ENCODE peak calls at places on chromosomes 4 and X, in ten cellular contexts. C is NCI-H345; D is Calu3; P is hepatocyte; V is left cardiac atrium; H is RWPE2; Z is activated T-helper 1 cell treated with anti-CD3 and anti-CD28 coated beads, Interleukin-12 subunit alpha, Interleukin-12 subunit beta, Interleukin-2, Interleukin-4 antibody, amounts not matched to agents 30 ng/mL and 10 ng/mL and 1 ng/mL, durations not matched to agents 14 hours and 24 hours and 36 hours; L is stomach; M is progenitor cell of endocrine pancreas; X is ecto neural progenitor cell. E is an unnamed sample.
A peak's percentile ranks its signal among the peaks of the same experiment; 100 is the strongest.

GRCh38 chrX:134794692-134795091 is 136.4 kb upstream of the PLAC1 start:
- DNase-seq in C (no peak), D (no peak), P (no peak), V (no peak), H (no peak), Z (no peak), L (no peak), M (no peak), X (no peak), E (no peak)

GRCh38 chr4:4542824-4543485 is 1.1 kb upstream of the STX18 start:
- DNase-seq in C (no peak), D (no peak), P (no peak), V (no peak), H (no peak), Z (no peak), L (no peak), M (no peak), X (no peak), E (no peak)

GRCh38 chr4:57043304-57044251 is 64.9 kb downstream of the POLR2B start:
- DNase-seq in C (no peak), D (no peak), P (no peak), V (no peak), H (no peak), Z (no peak), L (no peak), M (no peak), X (no peak), E (no peak)

GRCh38 chr4:13678186-13678924 is 50.8 kb upstream of the BOD1L1 start:
- DNase-seq in C (no peak), D (no peak), P (no peak), V (no peak), H (no peak), Z (no peak), L (no peak), M (no peak), X (no peak), E (no peak)

GRCh38 chr4:112284662-112285411 is 867 bp downstream of the TIFA start:
- DNase-seq in C (no peak), D (peak; percentile 1), P (no peak), V (no peak), H (no peak), Z (no peak), L (no peak), M (no peak), X (no peak), E (no peak)

GRCh38 chr4:1763550-1764080 is 29.5 kb upstream of the FGFR3 start:
- DNase-seq in C (no peak), D (no peak), P (peak; percentile 85), V (peak; percentile 59), H (no peak), Z (no peak), L (peak; percentile 37), M (no peak), X (no peak), E (no peak)

GRCh38 chr4:165700855-165701254 is 172.2 kb upstream of the TLL1 start:
- DNase-seq in C (no peak), D (no peak), P (no peak), V (no peak), H (no peak), Z (no peak), L (no peak), M (no peak), X (no peak), E (no peak)

GRCh38 chrX:53930513-53931380 is 113.5 kb downstream of the PHF8 start:
- DNase-seq in C (no peak), D (no peak), P (peak; percentile 10), V (no peak), H (no peak), Z (no peak), L (no peak), M (no peak), X (no peak), E (no peak)

GRCh38 chrX:11722304-11722703 is 35.7 kb upstream of the MSL3 start:
- DNase-seq in C (no peak), D (no peak), P (no peak), V (no peak), H (no peak), Z (no peak), L (no peak), M (no peak), X (no peak), E (no peak)

GRCh38 chr4:69843932-69844331 is 16.0 kb downstream of the SULT1E1 start:
- DNase-seq in C (no peak), D (no peak), P (no peak), V (no peak), H (no peak), Z (no peak), L (no peak), M (no peak), X (no peak), E (no peak)

GRCh38 chr4:2941138-2942036 is 21.8 kb downstream of the NOP14 start:
- DNase-seq in C (no peak), D (no peak), P (peak; percentile 5), V (no peak), H (peak; percentile 52), Z (no peak), L (no peak), M (peak; percentile 7), X (no peak), E (no peak)

GRCh38 chr4:69818060-69818639 is 41.8 kb downstream of the SULT1E1 start:
- DNase-seq in C (no peak), D (no peak), P (no peak), V (no peak), H (no peak), Z (no peak), L (no peak), M (no peak), X (no peak), E (no peak)

E was measured in SK-N-MC.